ENCODE peak calls at places on chromosome 5, in ten cellular contexts. X is activated T-cell treated with anti-CD3 and anti-CD28 coated beads for 1 hour; S is adipocyte; W is NCI-H69; P is hippocampal formation; E is CD4-positive, alpha-beta T cell; Q is SHP77 treated with DMSO at 0.1 percent for 48 hours; Y is WTC11; B is HEK293T; L is CD4-positive, CD25-positive, alpha-beta regulatory T cell. C is an unnamed sample.
A peak's percentile ranks its signal among the peaks of the same experiment; 100 is the strongest.

GRCh38 chr5:154077692-154078091 is 38.9 kb downstream of the MFAP3 start:
- DNase-seq in W (peak; percentile 49), B (no peak), P (no peak), X (no peak), E (no peak), S (no peak), Y (no peak), Q (no peak), L (no peak), C (peak; percentile 48)

GRCh38 chr5:124259017-124259416 is 487.4 kb downstream of the ZNF608 start:
- DNase-seq in Y (no peak), S (no peak), Q (no peak), P (no peak), B (no peak), E (no peak), L (no peak), W (no peak), X (no peak), C (no peak)

GRCh38 chr5:126471875-126472537 is 48.8 kb downstream of the GRAMD2B start:
- DNase-seq in Q (no peak), Y (no peak), P (no peak), L (no peak), S (peak; percentile 82), X (no peak), B (no peak), W (no peak), E (no peak), C (peak; percentile 91)

GRCh38 chr5:126395198-126395597 is 28.0 kb upstream of the GRAMD2B start:
- DNase-seq in Y (no peak), P (no peak), Q (no peak), S (peak; percentile 68), B (no peak), X (no peak), L (no peak), E (no peak), W (peak; percentile 51), C (peak; percentile 97)

GRCh38 chr5:172299916-172300439 is 16.4 kb upstream of the UBTD2 start:
- DNase-seq in X (no peak), E (no peak), B (no peak), S (peak; percentile 41), W (no peak), P (no peak), Q (no peak), L (no peak), Y (no peak), C (peak; percentile 75)

GRCh38 chr5:178319541-178320041 is 87.0 kb upstream of the PHYKPL start:
- DNase-seq in E (no peak), P (no peak), Y (no peak), X (no peak), W (no peak), L (no peak), S (no peak), B (no peak), Q (no peak), C (no peak)

GRCh38 chr5:154753792-154754191 is 1.4 kb upstream of the LARP1 start:
- DNase-seq in L (no peak), B (peak; percentile 33), X (no peak), Q (no peak), E (no peak), S (peak; percentile 91), W (peak; percentile 38), P (no peak), Y (no peak), C (peak; percentile 96)

GRCh38 chr5:59001154-59001553 is 418.3 kb downstream of the RAB3C start:
- DNase-seq in W (peak; percentile 14), P (no peak), X (no peak), B (no peak), Q (no peak), Y (no peak), E (no peak), S (peak; percentile 33), L (no peak), C (peak; percentile 41)

GRCh38 chr5:72542695-72543094 is 35.5 kb upstream of the ZNF366 start:
- DNase-seq in B (no peak), Y (no peak), W (no peak), Q (no peak), E (no peak), P (no peak), X (no peak), L (no peak), S (no peak), C (no peak)

GRCh38 chr5:31471916-31472315 is 60.0 kb downstream of the DROSHA start:
- DNase-seq in P (no peak), B (no peak), Y (no peak), Q (no peak), E (no peak), X (no peak), L (no peak), W (no peak), S (peak; percentile 47), C (peak; percentile 61)

GRCh38 chr5:777756-778161 is 6.8 kb downstream of the ZDHHC11B start:
- DNase-seq in P (no peak), B (no peak), Q (no peak), E (no peak), L (no peak), Y (no peak), S (no peak), X (no peak), W (no peak), C (no peak)

GRCh38 chr5:147472669-147473131 is 37.2 kb downstream of the DPYSL3 start:
- DNase-seq in W (peak; percentile 94), B (no peak), Y (no peak), S (peak; percentile 67), P (no peak), L (no peak), Q (no peak), E (no peak), X (no peak), C (no peak)

GRCh38 chr5:142166754-142167153 is 58.2 kb downstream of the NDFIP1 start:
- DNase-seq in P (no peak), S (no peak), E (no peak), B (no peak), W (no peak), Y (no peak), L (no peak), Q (no peak), X (no peak), C (no peak)

GRCh38 chr5:136729901-136730355 is 364.6 kb upstream of the TRPC7 start:
- DNase-seq in Q (no peak), P (no peak), Y (no peak), S (peak; percentile 83), B (peak; percentile 42), X (no peak), W (peak; percentile 67), E (no peak), L (no peak), C (peak; percentile 91)

GRCh38 chr5:137185193-137185592 is 313.9 kb downstream of the SPOCK1 start:
- DNase-seq in S (no peak), X (no peak), P (no peak), B (no peak), Y (no peak), L (no peak), Q (no peak), E (no peak), W (no peak), C (no peak)

GRCh38 chr5:107864793-107865192 is 194.1 kb upstream of the EFNA5 start:
- DNase-seq in P (no peak), S (peak; percentile 70), X (no peak), B (no peak), Q (no peak), Y (no peak), W (peak; percentile 48), L (no peak), E (no peak), C (peak; percentile 32)

GRCh38 chr5:147539053-147539452 is 29.2 kb upstream of the DPYSL3 start:
- DNase-seq in Q (no peak), S (peak; percentile 69), Y (no peak), L (no peak), X (no peak), E (no peak), P (no peak), W (no peak), B (no peak), C (peak; percentile 30)

GRCh38 chr5:147068998-147069397 is 165.8 kb upstream of the STK32A start:
- DNase-seq in W (no peak), P (no peak), Y (no peak), E (no peak), X (no peak), Q (no peak), S (no peak), L (no peak), B (no peak), C (no peak)

GRCh38 chr5:11609570-11610322 is 294.5 kb downstream of the CTNND2 start:
- DNase-seq in L (no peak), X (no peak), E (no peak), S (no peak), W (peak; percentile 33), B (no peak), Y (no peak), Q (no peak), P (no peak), C (no peak)

GRCh38 chr5:176743136-176743827 is 67.1 kb upstream of the UNC5A start:
- DNase-seq in S (peak; percentile 7), B (peak; percentile 5), Q (no peak), Y (peak; percentile 61), P (no peak), L (no peak), X (no peak), W (peak; percentile 84), E (no peak), C (no peak)

GRCh38 chr5:110865400-110866094 is 126.7 kb downstream of the SLC25A46 start:
- DNase-seq in B (peak; percentile 49), P (no peak), W (peak; percentile 55), X (no peak), L (peak; percentile 1), Y (peak; percentile 66), S (peak; percentile 27), E (no peak), Q (peak; percentile 43), C (peak; percentile 76)

GRCh38 chr5:59988396-59988795 is 94.9 kb upstream of the PDE4D start:
- DNase-seq in S (no peak), Q (no peak), X (no peak), E (no peak), Y (no peak), P (no peak), L (no peak), W (no peak), B (no peak), C (no peak)

GRCh38 chr5:128470663-128471062 is 67.4 kb downstream of the FBN2 start:
- DNase-seq in B (no peak), Q (no peak), L (no peak), E (no peak), Y (no peak), W (no peak), X (no peak), P (no peak), S (peak; percentile 67), C (peak; percentile 61)

GRCh38 chr5:179143446-179143845 is 83.3 kb downstream of the ZNF354C start:
- DNase-seq in B (no peak), E (no peak), Q (no peak), P (no peak), X (no peak), W (no peak), Y (peak; percentile 60), L (no peak), S (peak; percentile 28), C (peak; percentile 20)

GRCh38 chr5:61333351-61334223 is 1.5 kb downstream of the ZSWIM6 start:
- DNase-seq in E (no peak), Q (no peak), Y (peak; percentile 38), W (peak; percentile 79), B (no peak), S (peak; percentile 68), X (no peak), P (no peak), L (peak; percentile 34), C (no peak)

GRCh38 chr5:23742701-23743100 is 235.3 kb downstream of the PRDM9 start:
- DNase-seq in X (no peak), Y (no peak), P (no peak), W (peak; percentile 23), Q (no peak), S (no peak), B (no peak), E (no peak), L (no peak), C (no peak)

GRCh38 chr5:428754-429452 is 14.1 kb upstream of the EXOC3 start:
- DNase-seq in B (no peak), X (no peak), Y (no peak), E (no peak), W (no peak), Q (no peak), L (no peak), P (no peak), S (no peak), C (no peak)

GRCh38 chr5:125134216-125135081 is 388.0 kb upstream of the ZNF608 start:
- DNase-seq in Y (no peak), L (no peak), S (peak; percentile 78), B (no peak), W (peak; percentile 19), Q (no peak), X (no peak), E (no peak), P (no peak), C (peak; percentile 72)